ENCODE peak calls at places on chromosomes 13 and 19, in nine cellular contexts. T, K, X, Q, I, S, N, B and M are unnamed samples.

GRCh38 chr19:55117636-55118391 is at the start of gene PPP1R12C:
- DNase-seq in N (peak; percentile 100), T (peak; percentile 99), I (peak; percentile 99), X (peak; percentile 99), Q (peak; percentile 93), S (peak; percentile 100), B (peak; percentile 99), K (peak; percentile 97), M (peak; percentile 91)

GRCh38 chr19:19528721-19529490 is at the start of gene YJEFN3:
- DNase-seq in B (peak; percentile 48), T (no peak), K (no peak), S (no peak), X (no peak), Q (no peak), I (no peak), N (peak; percentile 30), M (no peak)

GRCh38 chr19:46919324-46919723 is 58.5 kb downstream of the ARHGAP35 start:
- DNase-seq in Q (no peak), T (no peak), N (peak; percentile 81), S (no peak), B (no peak), X (peak; percentile 60), K (no peak), I (no peak), M (no peak)

GRCh38 chr13:30696278-30697176 is 38.8 kb upstream of the ALOX5AP start:
- DNase-seq in B (no peak), T (no peak), K (no peak), I (no peak), X (no peak), S (peak; percentile 72), Q (no peak), N (peak; percentile 47), M (no peak)

GRCh38 chr13:46296920-46297319 is 85.2 kb downstream of the LRRC63 start:
- DNase-seq in T (no peak), I (no peak), Q (no peak), N (peak; percentile 92), B (no peak), S (no peak), X (peak; percentile 65), K (no peak), M (no peak)

GRCh38 chr13:94123543-94123942 is 355.9 kb downstream of the DCT start:
- DNase-seq in K (no peak), I (no peak), T (no peak), X (no peak), B (no peak), N (no peak), S (no peak), Q (no peak), M (no peak)

GRCh38 chr13:85277753-85278152 is 521.5 kb downstream of the SLITRK6 start:
- DNase-seq in T (no peak), X (no peak), I (no peak), B (no peak), Q (no peak), K (no peak), S (no peak), N (no peak), M (no peak)

GRCh38 chr13:43377955-43378354 is 354.6 kb downstream of the DNAJC15 start:
- DNase-seq in N (peak; percentile 70), Q (no peak), I (no peak), B (no peak), T (no peak), S (no peak), K (no peak), X (peak; percentile 30), M (no peak)

GRCh38 chr13:110564472-110564985 is 3.0 kb upstream of the RAB20 start:
- DNase-seq in N (no peak), B (no peak), X (no peak), Q (no peak), S (no peak), K (no peak), I (peak; percentile 66), T (peak; percentile 5), M (no peak)

GRCh38 chr19:34999498-35000337 is at the start of gene GRAMD1A:
- DNase-seq in I (peak; percentile 88), S (peak; percentile 90), Q (peak; percentile 89), K (peak; percentile 82), B (peak; percentile 92), N (peak; percentile 92), X (peak; percentile 85), T (peak; percentile 96), M (peak; percentile 48)

GRCh38 chr13:24511019-24511823 is 1.4 kb downstream of the PARP4 start:
- DNase-seq in T (no peak), X (peak; percentile 92), N (peak; percentile 92), S (peak; percentile 57), Q (no peak), I (peak; percentile 15), K (no peak), B (no peak), M (no peak)

GRCh38 chr19:5564930-5565329 is 2.8 kb downstream of the TINCR start:
- DNase-seq in K (no peak), T (no peak), I (no peak), S (no peak), Q (no peak), X (no peak), B (no peak), N (no peak), M (no peak)
- H3K27me3 ChIP-seq in K (peaks cover 17% of the 10 kb centered on the region), T (no peaks in the 10 kb centered on the region), I (peaks cover 5% of the 10 kb centered on the region), S (peaks cover 12% of the 10 kb centered on the region), Q (peaks cover 16% of the 10 kb centered on the region), X (peaks cover 5% of the 10 kb centered on the region), B (peaks cover 10% of the 10 kb centered on the region), N (peaks cover 20% of the 10 kb centered on the region), M (peaks cover 4% of the 10 kb centered on the region)

GRCh38 chr13:112729408-112729807 is 39.6 kb downstream of the ATP11A start:
- DNase-seq in T (no peak), N (no peak), S (no peak), X (no peak), I (no peak), K (no peak), B (peak; percentile 70), Q (no peak), M (no peak)

GRCh38 chr13:112732679-112733078 is 42.8 kb downstream of the ATP11A start:
- DNase-seq in S (no peak), X (no peak), K (no peak), B (no peak), Q (no peak), I (no peak), N (no peak), T (no peak), M (no peak)

GRCh38 chr13:112728375-112729126 is 38.7 kb downstream of the ATP11A start:
- DNase-seq in B (no peak), I (no peak), X (no peak), N (no peak), S (no peak), Q (no peak), T (no peak), K (no peak), M (no peak)

GRCh38 chr13:112731667-112732616 is 42.1 kb downstream of the ATP11A start:
- DNase-seq in S (no peak), K (no peak), I (no peak), N (no peak), B (no peak), Q (no peak), X (no peak), T (no peak), M (no peak)

DNA sequence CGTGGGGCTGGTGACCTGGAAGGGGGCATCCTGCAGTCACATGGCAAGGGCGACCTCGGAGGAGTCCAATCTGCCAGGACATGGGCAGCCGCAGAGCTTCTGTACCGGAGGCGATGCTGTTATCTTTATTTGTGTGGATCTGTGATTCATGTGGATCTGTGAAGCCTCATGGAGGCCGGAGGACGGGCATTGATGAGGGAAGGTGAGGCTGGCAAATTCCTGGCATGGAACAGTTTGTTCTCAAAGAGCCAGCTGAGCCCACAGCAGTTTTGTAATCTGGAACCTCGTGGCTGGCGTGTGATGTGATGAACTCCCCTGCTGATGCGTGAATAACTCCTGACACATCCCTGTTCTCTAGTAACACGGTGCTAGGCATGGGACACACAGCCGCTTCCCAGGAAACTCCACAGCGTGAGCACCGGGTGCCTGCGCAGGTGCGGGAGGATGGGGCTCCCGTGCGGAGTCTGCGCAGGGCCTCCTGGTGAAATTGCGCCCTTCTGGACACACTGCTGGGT is 40.4 kb downstream of the ATP11A start:
- DNase-seq in T (no peak), S (no peak), Q (no peak), X (no peak), K (no peak), N (no peak), I (no peak), B (no peak), M (no peak)
- H3K4me1 ChIP-seq in T (no peaks in the 10 kb centered on the region), S (peaks cover 10% of the 10 kb centered on the region), Q (peaks cover 43% of the 10 kb centered on the region), X (peaks cover 9% of the 10 kb centered on the region), K (peaks cover 30% of the 10 kb centered on the region), N (no peaks in the 10 kb centered on the region), I (peaks cover 7% of the 10 kb centered on the region), B (peaks cover 82% of the 10 kb centered on the region), M (peaks cover 15% of the 10 kb centered on the region)

GRCh38 chr19:57506163-57506562 is 6.4 kb downstream of the ZNF773 start:
- DNase-seq in N (no peak), B (no peak), S (no peak), Q (no peak), K (no peak), X (no peak), T (no peak), I (no peak), M (no peak)
- H3K9me3 ChIP-seq in N (no peaks in the 10 kb centered on the region), B (no peaks in the 10 kb centered on the region), S (no peaks in the 10 kb centered on the region), Q (no peaks in the 10 kb centered on the region), K (peaks cover 8% of the 10 kb centered on the region), X (peaks cover 20% of the 10 kb centered on the region), T (peaks cover 18% of the 10 kb centered on the region), I (no peaks in the 10 kb centered on the region), M (no peaks in the 10 kb centered on the region)

GRCh38 chr19:13873776-13874515 is 3.0 kb upstream of the NANOS3 start:
- DNase-seq in K (no peak), T (no peak), I (no peak), Q (no peak), B (no peak), X (no peak), S (no peak), N (no peak), M (no peak)

GRCh38 chr19:13872695-13873389 is 4.1 kb upstream of the NANOS3 start:
- DNase-seq in B (peak; percentile 42), N (no peak), X (no peak), I (peak; percentile 37), T (no peak), K (peak; percentile 75), Q (peak; percentile 86), S (no peak), M (no peak)

GRCh38 chr19:13876834-13877233 is at the start of gene NANOS3:
- DNase-seq in T (no peak), X (no peak), I (no peak), Q (no peak), N (no peak), S (no peak), K (no peak), B (no peak), M (no peak)

GRCh38 chr19:13877303-13877702 is 369 bp downstream of the NANOS3 start:
- DNase-seq in X (no peak), K (no peak), I (no peak), S (no peak), Q (no peak), B (no peak), N (no peak), T (no peak), M (no peak)

GRCh38 chr19:13875824-13876223 is 1.1 kb upstream of the NANOS3 start:
- DNase-seq in K (no peak), X (no peak), S (no peak), N (no peak), Q (no peak), B (no peak), T (no peak), I (no peak), M (no peak)
- H3K27me3 ChIP-seq in K (peaks cover 3% of the 10 kb centered on the region), X (no peaks in the 10 kb centered on the region), S (no peaks in the 10 kb centered on the region), N (no peaks in the 10 kb centered on the region), Q (peaks cover 57% of the 10 kb centered on the region), B (no peaks in the 10 kb centered on the region), T (no peaks in the 10 kb centered on the region), I (no peaks in the 10 kb centered on the region), M (peaks cover 29% of the 10 kb centered on the region)